ENCODE peak calls at places on chromosome 2, in six cellular contexts. C, T, J, E, L and U are unnamed samples.
A peak's percentile ranks its signal among the peaks of the same experiment; 100 is the strongest.

GRCh38 chr2:237932731-237933131 is 34.1 kb upstream of the UBE2F start:
- DNase-seq in C (no peak), T (no peak), J (peak; percentile 19), E (no peak), L (peak; percentile 82), U (no peak)

GRCh38 chr2:157056200-157056676 is 201.3 kb upstream of the GALNT5 start:
- DNase-seq in C (no peak), T (no peak), J (peak; percentile 77), E (peak; percentile 32), L (peak; percentile 50), U (peak; percentile 14)

GRCh38 chr2:24756789-24757188 is 36.4 kb downstream of the PTRHD1 start:
- DNase-seq in C (no peak), T (no peak), J (no peak), E (no peak), L (no peak), U (no peak)

GRCh38 chr2:16321872-16322271 is 343.8 kb downstream of the CYRIA start:
- DNase-seq in C (no peak), T (no peak), J (no peak), E (peak; percentile 85), L (no peak), U (no peak)

GRCh38 chr2:213932-214693 is 49.7 kb downstream of the SH3YL1 start:
- DNase-seq in C (no peak), T (no peak), J (no peak), E (no peak), L (no peak), U (no peak)

GRCh38 chr2:12835733-12836132 is 119.0 kb downstream of the TRIB2 start:
- DNase-seq in C (no peak), T (no peak), J (no peak), E (no peak), L (no peak), U (no peak)

GRCh38 chr2:230723363-230723762 is 10.7 kb downstream of the CAB39 start:
- DNase-seq in C (peak; percentile 58), T (no peak), J (peak; percentile 17), E (no peak), L (no peak), U (no peak)

GRCh38 chr2:44121899-44122298 is 46.8 kb upstream of the PPM1B start:
- DNase-seq in C (no peak), T (no peak), J (no peak), E (peak; percentile 37), L (no peak), U (no peak)

GRCh38 chr2:183951636-183952035 is 646.7 kb upstream of the ZNF804A start:
- DNase-seq in C (no peak), T (no peak), J (peak; percentile 62), E (no peak), L (no peak), U (no peak)

GRCh38 chr2:165698621-165698946 is 95.5 kb downstream of the GALNT3 start:
- DNase-seq in C (peak; percentile 20), T (no peak), J (peak; percentile 56), E (peak; percentile 76), L (peak; percentile 6), U (peak; percentile 27)

GRCh38 chr2:129458006-129458405 is 521.5 kb upstream of the RAB6C start:
- DNase-seq in C (no peak), T (no peak), J (no peak), E (no peak), L (no peak), U (no peak)

GRCh38 chr2:55115795-55116597 is 65.7 kb upstream of the RTN4 start:
- DNase-seq in C (no peak), T (no peak), J (peak; percentile 93), E (no peak), L (peak; percentile 58), U (peak; percentile 79)

GRCh38 chr2:212892193-212892592 is 259.2 kb downstream of the IKZF2 start:
- DNase-seq in C (no peak), T (no peak), J (peak; percentile 67), E (peak; percentile 16), L (peak; percentile 49), U (peak; percentile 45)

GRCh38 chr2:105671156-105671555 is 73.6 kb upstream of the NCK2 start:
- DNase-seq in C (no peak), T (no peak), J (peak; percentile 10), E (no peak), L (no peak), U (peak; percentile 65)